ENCODE peak calls at places on chromosomes 3 and 15, in five cellular contexts. G is mesendoderm, T is neuronal stem cell, S is mesenchymal stem cell, Q is H1. V is an unnamed sample. For H3K4me1, the result is how much of the 10 kb centered on the place peaks cover.

GRCh38 chr15:38197553-38197952 is 55.1 kb upstream of the SPRED1 start:
- DNase-seq in Q (no peak), S (no peak), T (no peak), G (no peak), V (no peak)

GRCh38 chr3:106566277-106566676 is 697.5 kb upstream of the CBLB start:
- DNase-seq in S (peak), T (no peak), G (peak), Q (no peak), V (peak)

GRCh38 chr3:32817561-32818430 is at the start of gene TRIM71:
- DNase-seq in G (peak), S (peak), Q (no peak), T (no peak), V (no peak)

GRCh38 chr15:49421991-49422390 is 1.1 kb upstream of the FGF7 start:
- DNase-seq in G (peak), T (peak), S (peak), Q (no peak), V (peak)

GRCh38 chr3:4314688-4315087 is 11.5 kb downstream of the SETMAR start:
- DNase-seq in T (no peak), S (no peak), Q (no peak), G (no peak), V (no peak)

GRCh38 chr3:48561045-48561736 is 2.4 kb downstream of the UCN2 start:
- DNase-seq in Q (peak), G (peak), T (peak), S (peak), V (peak)

GRCh38 chr3:132554437-132554836 is 42.6 kb upstream of the ACKR4 start:
- DNase-seq in T (no peak), Q (no peak), G (no peak), S (no peak), V (no peak)

GRCh38 chr3:169344465-169344864 is 319.0 kb downstream of the MECOM start:
- DNase-seq in G (no peak), S (no peak), Q (no peak), T (no peak), V (no peak)

GRCh38 chr3:21274000-21274671 is 476.9 kb downstream of the ZNF385D start:
- DNase-seq in T (no peak), Q (no peak), G (no peak), S (no peak), V (no peak)

GRCh38 chr3:169240786-169241486 is 422.6 kb downstream of the MECOM start:
- DNase-seq in G (no peak), T (no peak), Q (no peak), S (no peak), V (no peak)

GRCh38 chr3:3666664-3667063 is 132.6 kb upstream of the LRRN1 start:
- DNase-seq in G (no peak), T (no peak), Q (no peak), S (no peak), V (no peak)

GRCh38 chr15:88375234-88375926 is 91.8 kb downstream of the MRPL46 start:
- DNase-seq in S (no peak), T (peak), G (peak), Q (no peak), V (no peak)

GRCh38 chr3:134211797-134212196 is 38.9 kb downstream of the RYK start:
- DNase-seq in G (peak), S (peak), T (no peak), Q (no peak), V (peak)

GRCh38 chr3:40864146-40864782 is 335.0 kb upstream of the CTNNB1 start:
- DNase-seq in T (no peak), Q (no peak), G (no peak), S (no peak), V (no peak)

GRCh38 chr15:74821091-74821789 is 5.2 kb upstream of the CPLX3 start:
- DNase-seq in G (peak), S (peak), T (no peak), Q (no peak), V (peak)

GRCh38 chr3:10972359-10972758 is 20.2 kb upstream of the SLC6A1 start:
- DNase-seq in G (no peak), T (no peak), Q (no peak), S (no peak), V (no peak)

GRCh38 chr3:78589778-78590177 is 1178.0 kb downstream of the ROBO1 start:
- DNase-seq in S (peak), Q (no peak), G (peak), T (no peak), V (no peak)

GRCh38 chr15:60510006-60510405 is 31.1 kb upstream of the ICE2 start:
- DNase-seq in G (no peak), T (no peak), Q (no peak), S (no peak), V (no peak)

GRCh38 chr3:125219261-125219701 is 6.7 kb upstream of the SLC12A8 start:
- DNase-seq in G (no peak), Q (no peak), T (no peak), S (no peak), V (no peak)

GRCh38 chr3:72329354-72329753 is 518.9 kb downstream of the SHQ1 start:
- DNase-seq in S (no peak), T (no peak), G (no peak), Q (no peak), V (peak)

GRCh38 chr15:75544273-75544862 is 34.7 kb downstream of the PTPN9 start:
- DNase-seq in T (no peak), Q (no peak), S (no peak), G (no peak), V (no peak)

GRCh38 chr15:48178612-48178931 is 477 bp upstream of the MYEF2 start:
- DNase-seq in G (no peak), Q (no peak), S (no peak), T (no peak), V (no peak)

GRCh38 chr15:70504305-70504951 is 258.9 kb downstream of the UACA start:
- DNase-seq in T (no peak), S (peak), Q (no peak), G (peak), V (no peak)

GRCh38 chr15:59291214-59291551 is 81.5 kb downstream of the MYO1E start:
- DNase-seq in G (no peak), S (no peak), Q (no peak), T (no peak), V (no peak)

GRCh38 chr3:42772670-42773408 is at the start of gene CCDC13:
- DNase-seq in T (peak), S (peak), G (peak), Q (peak), V (peak)

GRCh38 chr15:29476503-29477080 is 207.0 kb upstream of the NSMCE3 start:
- DNase-seq in Q (no peak), G (no peak), T (no peak), S (no peak), V (no peak)

GRCh38 chr3:151301787-151302186 is 14.8 kb downstream of the GPR87 start:
- DNase-seq in Q (no peak), G (no peak), T (no peak), S (peak), V (no peak)

GRCh38 chr3:194871864-194872668 is 186.4 kb downstream of the FAM43A start:
- DNase-seq in T (no peak), G (peak), S (peak), Q (no peak), V (no peak)

GRCh38 chr15:37107071-37107753 is 6.9 kb upstream of the MEIS2 start:
- DNase-seq in S (peak), Q (no peak), T (peak), G (peak), V (peak)

GRCh38 chr3:122484985-122485384 is 29.8 kb downstream of the KPNA1 start:
- DNase-seq in S (peak), T (no peak), G (no peak), Q (no peak), V (no peak)

GRCh38 chr3:142850395-142851023 is 38.4 kb downstream of the PCOLCE2 start:
- DNase-seq in T (no peak), G (peak), S (peak), Q (no peak), V (no peak)

GRCh38 chr15:66117841-66118240 is 135.7 kb downstream of the MEGF11 start:
- DNase-seq in G (no peak), Q (no peak), S (no peak), T (no peak), V (no peak)

GRCh38 chr3:149128856-149129255 is 582 bp upstream of the HPS3 start:
- DNase-seq in Q (no peak), S (peak), T (no peak), G (no peak), V (no peak)

GRCh38 chr3:177468331-177468730 is 271.0 kb upstream of the TBL1XR1 start:
- DNase-seq in S (peak), Q (no peak), T (no peak), G (peak), V (no peak)

GRCh38 chr3:30263921-30264313 is 342.5 kb upstream of the TGFBR2 start:
- DNase-seq in T (no peak), G (no peak), Q (no peak), S (no peak), V (no peak)

GRCh38 chr3:47344971-47345370 is 35.9 kb upstream of the PTPN23 start:
- DNase-seq in Q (no peak), T (no peak), G (no peak), S (no peak), V (no peak)

GRCh38 chr3:106013971-106014370 is 145.2 kb upstream of the CBLB start:
- DNase-seq in S (peak), T (no peak), Q (no peak), G (no peak), V (no peak)

GRCh38 chr3:148269816-148270215 is 427.9 kb upstream of the AGTR1 start:
- DNase-seq in S (no peak), Q (no peak), T (no peak), G (no peak), V (no peak)

DNA sequence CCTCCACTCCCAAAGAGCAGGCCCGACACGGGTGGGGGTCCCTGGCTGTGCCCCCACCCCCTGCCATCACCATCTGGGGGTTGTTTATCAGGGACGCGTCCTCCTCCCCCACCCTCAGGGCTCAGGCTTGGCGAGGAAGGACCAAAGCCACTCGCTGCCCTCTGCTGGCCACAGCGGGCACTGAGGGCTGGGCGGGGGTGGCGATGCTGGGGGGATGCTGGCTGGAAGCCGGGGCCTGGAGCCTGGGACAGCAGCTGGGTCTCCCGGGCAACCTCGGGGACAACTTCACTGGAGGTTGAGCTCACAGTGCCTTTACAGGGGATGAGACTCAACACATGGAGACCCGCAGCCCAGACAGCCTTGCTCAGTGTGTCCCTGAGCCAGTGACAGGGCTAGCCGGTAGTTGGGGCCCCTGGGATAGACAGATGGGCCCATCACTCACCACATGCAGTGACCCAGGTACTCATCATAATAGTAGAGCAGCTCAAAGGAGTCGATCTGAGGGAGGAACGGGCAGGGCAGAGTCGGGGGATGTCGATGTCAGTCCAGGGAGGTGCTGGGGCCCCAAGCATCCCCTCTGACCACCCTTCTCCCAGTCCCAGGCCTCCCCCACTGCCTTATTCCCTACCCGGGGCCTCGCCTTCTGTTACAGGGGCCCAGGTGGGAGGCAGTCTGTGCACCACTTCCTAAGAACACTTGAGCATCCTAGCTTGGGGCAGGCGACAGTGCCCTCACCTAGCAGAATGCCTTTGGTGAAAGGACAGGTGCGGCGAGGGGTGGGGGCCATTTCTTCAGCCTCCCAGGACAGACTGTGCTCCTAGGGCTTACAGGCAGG is 5.9 kb upstream of the CALML4 start:
- DNase-seq in Q (no peak), G (peak), S (peak), T (peak), V (peak)
- H3K4me1 ChIP-seq in Q (under half), G (under half), S (under half), T (under half), V (under half)

DNA sequence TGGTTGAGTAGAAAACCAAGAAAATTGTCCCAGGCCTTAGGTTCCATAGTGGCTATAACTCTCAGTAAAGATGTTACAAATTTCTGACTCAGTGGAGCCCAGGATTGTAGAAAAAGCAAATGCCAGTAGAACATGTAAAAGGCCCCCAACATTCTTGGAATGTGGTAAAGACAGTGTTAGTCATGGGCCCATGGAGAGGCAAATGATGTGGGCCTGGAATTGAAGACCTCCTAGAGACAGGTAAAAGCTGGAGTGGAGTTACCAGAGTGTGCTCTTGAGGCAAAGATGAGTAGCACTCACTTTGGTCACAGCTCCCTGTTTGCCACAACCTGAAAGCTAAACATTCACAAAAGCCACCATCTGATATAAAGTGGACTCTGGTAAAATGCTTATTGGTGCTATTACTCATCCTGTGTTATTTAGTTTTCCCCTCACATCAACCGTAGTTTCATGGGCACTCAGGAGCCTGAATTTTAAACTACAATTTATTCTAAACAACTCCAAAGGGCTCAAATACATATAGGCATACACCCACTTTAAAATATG is 359.7 kb upstream of the NECTIN3 start:
- DNase-seq in S (peak), T (no peak), Q (peak), G (peak), V (peak)
- H2BK5ac ChIP-seq in S (no peak), T (no peak), Q (peak), G (no peak), V (no peak)

GRCh38 chr15:91926871-91927270 is 73.4 kb downstream of the SLCO3A1 start:
- DNase-seq in G (no peak), S (no peak), Q (no peak), T (no peak), V (no peak)

GRCh38 chr15:91928676-91929075 is 75.2 kb downstream of the SLCO3A1 start:
- DNase-seq in G (no peak), S (no peak), T (no peak), Q (no peak), V (no peak)

GRCh38 chr15:91924842-91925495 is 71.5 kb downstream of the SLCO3A1 start:
- DNase-seq in Q (no peak), S (no peak), G (no peak), T (no peak), V (no peak)

GRCh38 chr15:91930092-91930491 is 76.6 kb downstream of the SLCO3A1 start:
- DNase-seq in S (no peak), G (no peak), Q (no peak), T (no peak), V (no peak)

GRCh38 chr15:91929509-91929908 is 76.0 kb downstream of the SLCO3A1 start:
- DNase-seq in T (no peak), S (no peak), Q (no peak), G (no peak), V (no peak)
- H3K4me1 ChIP-seq in T (under half), S (under half), Q (under half), G (under half), V (under half)

GRCh38 chr3:8500208-8500961 is 1.2 kb upstream of the LMCD1 start:
- DNase-seq in Q (no peak), S (peak), T (no peak), G (peak), V (peak)
- H2BK5ac ChIP-seq in Q (peak), S (peak), T (no peak), G (no peak), V (no peak)

GRCh38 chr3:193774916-193775285 is 181.9 kb downstream of the OPA1 start:
- DNase-seq in T (no peak), G (no peak), Q (no peak), S (no peak), V (no peak)
- H3K4me1 ChIP-seq in T (half or more), G (under half), Q (under half), S (under half), V (under half)

DNA sequence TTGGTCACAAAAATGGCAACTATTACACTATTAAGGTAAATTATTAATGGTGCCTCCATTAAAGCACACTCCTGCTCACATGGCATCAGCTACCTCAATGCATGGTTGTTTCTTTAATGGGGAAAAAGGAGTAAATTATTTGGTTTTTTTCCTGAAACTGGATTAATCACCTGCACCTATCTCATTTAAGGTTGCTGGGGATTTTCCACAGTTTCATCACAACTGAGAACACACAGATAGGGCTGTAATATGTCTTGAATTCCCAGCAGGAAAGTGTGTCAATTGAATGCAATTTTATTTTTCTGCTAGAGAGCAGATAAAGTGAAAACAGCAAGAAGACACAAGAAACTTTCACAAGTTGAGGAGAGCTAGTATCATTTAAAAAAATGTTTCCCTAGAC is 36.4 kb downstream of the RFTN1 start:
- DNase-seq in Q (no peak), G (no peak), S (peak), T (no peak), V (no peak)
- H2BK5ac ChIP-seq in Q (no peak), G (no peak), S (no peak), T (no peak), V (no peak)

GRCh38 chr3:172161390-172161789 is 122.0 kb downstream of the FNDC3B start:
- DNase-seq in G (no peak), Q (no peak), T (no peak), S (no peak), V (no peak)

GRCh38 chr3:172157566-172158258 is 118.3 kb downstream of the FNDC3B start:
- DNase-seq in Q (no peak), S (no peak), T (no peak), G (no peak), V (no peak)

GRCh38 chr3:172159962-172160538 is 120.7 kb downstream of the FNDC3B start:
- DNase-seq in Q (no peak), T (no peak), S (no peak), G (peak), V (peak)

GRCh38 chr3:172158741-172159140 is 119.4 kb downstream of the FNDC3B start:
- DNase-seq in T (no peak), S (no peak), G (no peak), Q (no peak), V (no peak)

DNA sequence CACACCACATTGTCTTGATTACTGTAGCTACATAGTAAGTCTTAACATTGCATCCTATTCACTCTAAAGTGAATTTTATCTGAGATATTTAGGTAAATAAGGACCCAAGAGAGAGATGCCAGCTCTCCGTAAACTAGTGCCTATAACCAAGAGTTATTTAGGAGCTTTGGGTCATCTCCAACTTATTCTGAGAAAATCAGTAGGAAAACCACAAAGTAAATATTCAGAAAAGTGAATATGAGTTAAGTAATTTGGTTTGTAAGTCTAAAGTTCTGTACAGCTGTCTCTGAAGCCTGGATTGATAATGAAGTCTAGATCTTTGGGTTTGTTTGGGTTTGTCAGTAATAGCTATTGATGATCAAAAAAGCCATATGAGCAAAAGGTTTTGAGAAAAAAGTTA is 120.0 kb downstream of the FNDC3B start:
- DNase-seq in G (no peak), Q (no peak), T (no peak), S (no peak), V (no peak)
- H3K4me1 ChIP-seq in G (under half), Q (under half), T (under half), S (under half), V (under half)

V was measured in H9.